ENCODE peak calls at places on chromosomes 2 and 18, in five cellular contexts. Y is esophagus muscularis mucosa, W is psoas muscle, Z is prostate gland, F is GM23338. O is an unnamed sample.

GRCh38 chr2:10982931-10983701 is 71.4 kb downstream of the KCNF1 start:
- DNase-seq in Z (no peak), W (no peak), F (no peak), Y (no peak), O (no peak)

GRCh38 chr2:102888514-102888913 is 126.7 kb downstream of the TMEM182 start:
- DNase-seq in Y (no peak), W (no peak), Z (no peak), F (no peak), O (no peak)

GRCh38 chr2:240615830-240616547 is 9.3 kb upstream of the GPR35 start:
- DNase-seq in Z (no peak), Y (no peak), W (no peak), F (no peak), O (no peak)

GRCh38 chr2:120783371-120783791 is 47.7 kb downstream of the GLI2 start:
- DNase-seq in W (no peak), Z (peak; percentile 28), F (peak; percentile 60), Y (no peak), O (peak; percentile 75)

GRCh38 chr2:105721991-105722511 is 22.7 kb upstream of the NCK2 start:
- DNase-seq in F (no peak), W (no peak), Z (no peak), Y (peak; percentile 68), O (no peak)

GRCh38 chr2:30710016-30710415 is 97.2 kb downstream of the CAPN13 start:
- DNase-seq in Y (peak; percentile 87), F (no peak), W (no peak), Z (no peak), O (no peak)

GRCh38 chr18:6546229-6546628 is 131.5 kb upstream of the L3MBTL4 start:
- DNase-seq in W (no peak), Y (peak; percentile 60), F (no peak), Z (peak; percentile 53), O (peak; percentile 12)

GRCh38 chr2:127721978-127722355 is 20.7 kb downstream of the SFT2D3 start:
- DNase-seq in Y (no peak), Z (no peak), W (no peak), F (no peak), O (no peak)

GRCh38 chr18:56641714-56642331 is 3.4 kb upstream of the TXNL1 start:
- DNase-seq in F (no peak), Z (no peak), W (no peak), Y (no peak), O (peak; percentile 70)

GRCh38 chr2:238743243-238744068 is 104.4 kb upstream of the TWIST2 start:
- DNase-seq in Y (peak; percentile 85), W (no peak), F (no peak), Z (no peak), O (peak; percentile 14)

GRCh38 chr2:236177604-236177966 is 9.4 kb upstream of the GBX2 start:
- DNase-seq in W (peak; percentile 66), Y (no peak), Z (no peak), F (peak; percentile 91), O (no peak)

GRCh38 chr2:104938226-104938941 is 84.5 kb downstream of the POU3F3 start:
- DNase-seq in F (no peak), Y (no peak), Z (no peak), W (no peak), O (no peak)

GRCh38 chr18:48889115-48889941 is 61.4 kb downstream of the SMAD7 start:
- DNase-seq in F (peak; percentile 76), Y (no peak), W (peak; percentile 41), Z (no peak), O (peak; percentile 50)

GRCh38 chr18:26005950-26006349 is 84.5 kb downstream of the SS18 start:
- DNase-seq in Y (no peak), W (no peak), F (no peak), Z (no peak), O (no peak)

GRCh38 chr18:26003391-26003790 is 87.0 kb downstream of the SS18 start:
- DNase-seq in W (no peak), Y (no peak), Z (peak; percentile 7), F (no peak), O (peak; percentile 27)

GRCh38 chr18:26002375-26002774 is 88.0 kb downstream of the SS18 start:
- DNase-seq in W (no peak), F (no peak), Y (no peak), Z (no peak), O (peak; percentile 42)

GRCh38 chr18:26004827-26005226 is 85.6 kb downstream of the SS18 start:
- DNase-seq in Z (no peak), F (no peak), W (no peak), Y (no peak), O (no peak)

DNA sequence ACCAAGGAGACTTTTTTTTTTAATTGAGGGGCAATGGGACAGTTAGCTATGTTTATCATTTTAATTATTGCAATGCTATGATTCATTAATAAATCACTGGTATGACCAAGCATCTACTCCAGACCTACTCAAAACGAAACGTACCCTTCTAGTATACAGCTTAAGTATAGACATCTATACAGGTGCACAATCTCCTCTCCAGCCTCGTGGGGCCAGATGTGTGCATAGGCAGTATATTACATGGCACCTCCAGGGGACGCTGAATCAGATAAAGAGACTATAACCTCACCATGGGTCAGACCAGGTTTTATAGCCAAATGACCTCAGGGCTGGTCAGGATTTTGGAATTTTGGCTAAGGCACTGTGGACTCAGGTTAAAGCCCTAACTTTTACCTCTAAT is 86.6 kb downstream of the SS18 start:
- DNase-seq in W (no peak), Y (no peak), F (no peak), Z (no peak), O (no peak)
- TF ChIP-seq CTCF in W (no peak), Y (no peak), F (no peak), Z (no peak), O (no peak)

GRCh38 chr18:9869713-9870430 is 15.9 kb upstream of the TXNDC2 start:
- DNase-seq in W (no peak), F (peak; percentile 48), Y (no peak), Z (no peak), O (peak; percentile 95)
- H3K4me3 ChIP-seq in W (no peak overlapping the region), F (no peak overlapping the region), Y (no peak overlapping the region), Z (no peak overlapping the region), O (no peak overlapping the region)

GRCh38 chr18:8708670-8709069 is 3.3 kb downstream of the MTCL1 start:
- DNase-seq in W (no peak), F (no peak), Y (no peak), Z (no peak), O (no peak)
- TF ChIP-seq CTCF in W (no peak), F (no peak), Y (no peak), Z (no peak), O (no peak)

GRCh38 chr2:218332288-218332687 is 24.4 kb upstream of the CATIP start:
- DNase-seq in Y (peak; percentile 80), F (no peak), Z (no peak), W (no peak), O (no peak)

GRCh38 chr2:218329027-218329825 is 27.4 kb upstream of the CATIP start:
- DNase-seq in W (no peak), Z (no peak), Y (peak; percentile 68), F (no peak), O (no peak)

GRCh38 chr2:218329826-218330651 is 26.6 kb upstream of the CATIP start:
- DNase-seq in F (no peak), W (no peak), Z (no peak), Y (peak; percentile 81), O (no peak)

GRCh38 chr2:218334531-218334930 is 22.1 kb upstream of the CATIP start:
- DNase-seq in Z (no peak), W (no peak), Y (no peak), F (no peak), O (no peak)

DNA sequence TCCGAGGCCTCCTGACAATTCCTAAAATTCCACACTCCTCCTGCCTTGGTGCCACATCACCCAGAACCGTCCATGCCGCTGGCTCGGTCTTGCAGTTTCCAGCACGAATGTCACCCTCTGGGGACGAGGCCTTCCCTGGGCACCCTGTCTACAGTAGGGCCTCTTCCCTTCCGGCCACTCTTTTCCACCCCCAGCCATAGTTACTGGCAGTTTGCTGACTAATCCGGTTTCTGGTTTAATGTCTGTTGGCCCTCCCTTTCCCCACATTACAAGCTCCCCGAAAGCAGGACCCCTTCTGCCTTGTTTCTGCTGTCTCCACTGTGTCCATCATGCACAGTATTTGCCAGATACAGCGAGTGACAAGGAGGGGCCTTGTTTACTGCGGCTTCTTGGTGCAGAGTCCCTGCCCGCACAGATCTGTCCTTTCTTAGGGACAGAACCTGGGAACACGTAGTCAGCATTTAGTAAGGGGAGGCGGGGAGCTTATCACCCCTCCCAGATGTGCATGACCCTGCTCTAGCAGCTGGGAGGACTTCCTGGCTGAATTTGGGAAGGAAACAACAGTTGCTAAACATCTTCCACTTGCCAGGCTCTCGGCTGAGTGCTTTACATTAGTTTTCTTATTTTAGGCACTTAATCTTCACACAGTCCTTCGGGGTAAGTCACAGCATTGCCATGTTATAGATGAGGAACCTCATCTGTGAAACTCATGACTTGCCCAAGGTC is 23.6 kb upstream of the CATIP start:
- DNase-seq in Z (no peak), W (no peak), Y (peak; percentile 91), F (no peak), O (no peak)
- H3K4me3 ChIP-seq in Z (no peak overlapping the region), W (no peak overlapping the region), Y (no peak overlapping the region), F (no peak overlapping the region), O (no peak overlapping the region)

DNA sequence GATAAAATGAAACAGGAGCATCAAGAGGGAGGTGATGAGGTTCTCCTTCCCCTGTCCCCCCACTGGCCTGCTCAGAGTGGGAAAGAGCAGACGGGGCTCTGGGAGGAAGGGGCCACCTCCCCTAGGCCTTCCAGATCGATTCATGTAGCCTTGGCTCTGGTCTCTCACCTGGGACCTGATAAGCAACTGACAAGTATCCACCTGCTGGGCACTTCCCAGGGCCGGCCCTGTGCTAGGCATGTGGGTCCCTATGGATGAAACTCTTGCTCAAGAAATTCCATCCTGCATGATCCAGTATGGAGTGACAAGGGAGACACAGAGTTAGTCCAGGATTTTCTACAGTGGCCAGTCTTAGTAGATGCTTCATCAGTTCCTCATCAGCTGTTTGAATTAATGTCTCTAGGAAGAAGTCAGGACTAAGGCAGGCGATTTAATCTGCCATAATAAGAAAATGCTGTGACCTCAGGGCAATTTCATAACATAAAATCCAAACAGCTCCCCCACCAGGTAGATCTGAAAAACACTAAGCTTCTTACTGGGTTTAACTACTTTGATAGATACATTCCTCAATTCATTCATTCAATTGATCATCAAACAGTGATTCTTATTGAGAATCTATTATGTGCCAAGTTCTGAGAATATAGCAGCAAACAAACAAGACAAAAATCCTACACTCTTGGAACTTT is 44.7 kb upstream of the ZFP36L2 start:
- DNase-seq in W (no peak), F (peak; percentile 29), Z (no peak), Y (no peak), O (no peak)
- TF ChIP-seq CTCF in W (no peak), F (peak; percentile 59), Z (no peak), Y (no peak), O (peak; percentile 6)

GRCh38 chr2:119156891-119157773 is 1.4 kb downstream of the C1QL2 start:
- DNase-seq in F (peak; percentile 57), W (no peak), Y (no peak), Z (no peak), O (no peak)
- H3K4me3 ChIP-seq in F (peak overlapping the region; percentile 88), W (peak overlapping the region; percentile 2), Y (no peak overlapping the region), Z (no peak overlapping the region), O (no peak overlapping the region)

DNA sequence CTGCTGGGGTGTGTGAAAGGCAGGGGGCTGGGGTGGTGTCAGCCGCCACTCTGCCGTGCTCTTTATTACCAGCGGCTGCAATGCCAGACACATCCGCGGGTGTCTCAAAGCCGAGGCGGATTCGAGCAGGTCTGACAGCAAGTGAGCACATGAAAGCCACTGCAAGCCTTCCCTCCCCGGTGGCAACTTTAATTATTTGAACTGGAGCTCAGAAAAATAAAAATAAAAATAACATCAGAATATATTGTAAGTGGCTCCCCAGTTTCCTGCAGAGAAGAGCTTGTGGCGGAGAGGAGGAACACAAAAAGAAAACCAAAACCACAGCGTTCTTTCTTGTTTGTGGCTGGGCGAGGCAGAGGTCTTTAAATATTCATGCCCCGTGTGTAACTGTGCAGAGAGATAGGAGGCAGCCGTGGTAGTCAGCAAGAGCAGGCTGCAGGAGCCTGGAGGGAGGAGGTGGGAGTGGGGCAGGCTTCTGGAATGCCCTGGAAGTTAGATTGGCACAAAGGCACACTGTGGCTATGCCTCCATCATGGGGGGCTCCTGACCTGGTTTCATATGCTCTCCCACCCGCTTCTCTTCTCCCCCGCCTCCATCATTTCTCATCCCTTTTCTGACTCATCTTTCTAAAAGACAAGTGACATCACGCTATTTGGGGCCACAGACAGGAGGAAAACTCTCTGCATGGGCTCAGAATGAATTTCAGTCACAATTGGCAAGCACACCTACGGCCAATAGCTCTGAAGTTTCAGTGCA is 199.8 kb downstream of the CLIP4 start:
- DNase-seq in Z (peak; percentile 39), W (no peak), F (peak; percentile 15), Y (no peak), O (no peak)
- TF ChIP-seq CTCF in Z (no peak), W (no peak), F (no peak), Y (no peak), O (no peak)

O was measured in fibroblast of the aortic adventitia.